ENCODE peak calls at places on chromosomes 3 and 15, in five cellular contexts. One of them, this sample, is unnamed.

GRCh38 chr15:52730163-52730562 is 51.0 kb upstream of the ATOSA start:
- DNase-seq in PC-9: peak
- DNase-seq in foreskin fibroblast: peak
- DNase-seq in CD8-positive, alpha-beta T cell: peak
- DNase-seq in astrocyte of the hippocampus: no peak
- DNase-seq in this sample: peak

GRCh38 chr3:118472586-118472985 is 562.1 kb downstream of the IGSF11 start:
- DNase-seq in astrocyte of the hippocampus: peak
- DNase-seq in foreskin fibroblast: no peak
- DNase-seq in PC-9: peak
- DNase-seq in CD8-positive, alpha-beta T cell: no peak
- DNase-seq in this sample: peak

GRCh38 chr15:41511331-41512077 is 2.1 kb downstream of the LTK start:
- DNase-seq in CD8-positive, alpha-beta T cell: no peak
- DNase-seq in foreskin fibroblast: no peak
- DNase-seq in PC-9: no peak
- DNase-seq in astrocyte of the hippocampus: no peak
- DNase-seq in this sample: peak

GRCh38 chr15:63889831-63890230 is 56.1 kb upstream of the HERC1 start:
- DNase-seq in foreskin fibroblast: no peak
- DNase-seq in PC-9: no peak
- DNase-seq in astrocyte of the hippocampus: no peak
- DNase-seq in CD8-positive, alpha-beta T cell: no peak
- DNase-seq in this sample: no peak

GRCh38 chr3:48851407-48851806 is 3.7 kb upstream of the PRKAR2A start:
- DNase-seq in foreskin fibroblast: peak
- DNase-seq in CD8-positive, alpha-beta T cell: no peak
- DNase-seq in PC-9: no peak
- DNase-seq in astrocyte of the hippocampus: peak
- DNase-seq in this sample: no peak

GRCh38 chr3:61687663-61688306 is 126.4 kb downstream of the PTPRG start:
- DNase-seq in CD8-positive, alpha-beta T cell: no peak
- DNase-seq in astrocyte of the hippocampus: no peak
- DNase-seq in PC-9: no peak
- DNase-seq in foreskin fibroblast: no peak
- DNase-seq in this sample: no peak

GRCh38 chr3:52507359-52507758 is 12.2 kb downstream of the STAB1 start:
- DNase-seq in foreskin fibroblast: peak
- DNase-seq in astrocyte of the hippocampus: peak
- DNase-seq in PC-9: peak
- DNase-seq in CD8-positive, alpha-beta T cell: no peak
- DNase-seq in this sample: no peak

GRCh38 chr3:150874666-150875219 is 30.5 kb downstream of the MINDY4B start:
- DNase-seq in PC-9: no peak
- DNase-seq in foreskin fibroblast: no peak
- DNase-seq in CD8-positive, alpha-beta T cell: no peak
- DNase-seq in astrocyte of the hippocampus: no peak
- DNase-seq in this sample: no peak

GRCh38 chr3:182909318-182910040 is 70.9 kb downstream of the DCUN1D1 start:
- DNase-seq in astrocyte of the hippocampus: peak
- DNase-seq in CD8-positive, alpha-beta T cell: no peak
- DNase-seq in PC-9: no peak
- DNase-seq in foreskin fibroblast: no peak
- DNase-seq in this sample: peak

GRCh38 chr15:69758291-69758771 is 305.7 kb downstream of the RPLP1 start:
- DNase-seq in astrocyte of the hippocampus: peak
- DNase-seq in foreskin fibroblast: peak
- DNase-seq in CD8-positive, alpha-beta T cell: peak
- DNase-seq in PC-9: peak
- DNase-seq in this sample: no peak

GRCh38 chr3:55686720-55687254 is 199.7 kb upstream of the WNT5A start:
- DNase-seq in CD8-positive, alpha-beta T cell: no peak
- DNase-seq in PC-9: no peak
- DNase-seq in foreskin fibroblast: no peak
- DNase-seq in astrocyte of the hippocampus: peak
- DNase-seq in this sample: no peak

GRCh38 chr15:51299187-51300015 is 39.0 kb downstream of the CYP19A1 start:
- DNase-seq in PC-9: no peak
- DNase-seq in foreskin fibroblast: no peak
- DNase-seq in CD8-positive, alpha-beta T cell: no peak
- DNase-seq in astrocyte of the hippocampus: no peak
- DNase-seq in this sample: no peak

GRCh38 chr3:194879991-194880939 is 194.6 kb downstream of the FAM43A start:
- DNase-seq in foreskin fibroblast: peak
- DNase-seq in astrocyte of the hippocampus: peak
- DNase-seq in CD8-positive, alpha-beta T cell: no peak
- DNase-seq in PC-9: no peak
- DNase-seq in this sample: no peak

GRCh38 chr3:127697531-127698240 is 24.9 kb downstream of the ABTB1 start:
- DNase-seq in astrocyte of the hippocampus: peak
- DNase-seq in CD8-positive, alpha-beta T cell: no peak
- DNase-seq in foreskin fibroblast: peak
- DNase-seq in PC-9: peak
- DNase-seq in this sample: peak

GRCh38 chr15:95262866-95263564 is 1031.7 kb downstream of the MCTP2 start:
- DNase-seq in foreskin fibroblast: peak
- DNase-seq in CD8-positive, alpha-beta T cell: no peak
- DNase-seq in astrocyte of the hippocampus: peak
- DNase-seq in PC-9: no peak
- DNase-seq in this sample: no peak

GRCh38 chr3:141052570-141053069 is 1.5 kb downstream of the SPSB4 start:
- DNase-seq in foreskin fibroblast: no peak
- DNase-seq in PC-9: no peak
- DNase-seq in CD8-positive, alpha-beta T cell: no peak
- DNase-seq in astrocyte of the hippocampus: peak
- DNase-seq in this sample: no peak

GRCh38 chr3:73225161-73225861 is 163.9 kb downstream of the EBLN2 start:
- DNase-seq in PC-9: no peak
- DNase-seq in CD8-positive, alpha-beta T cell: no peak
- DNase-seq in astrocyte of the hippocampus: no peak
- DNase-seq in foreskin fibroblast: no peak
- DNase-seq in this sample: no peak

GRCh38 chr3:50317303-50317702 is 5.2 kb downstream of the HYAL2 start:
- DNase-seq in foreskin fibroblast: no peak
- DNase-seq in CD8-positive, alpha-beta T cell: no peak
- DNase-seq in PC-9: peak
- DNase-seq in astrocyte of the hippocampus: no peak
- DNase-seq in this sample: no peak

GRCh38 chr3:119099785-119100184 is 46.2 kb upstream of the TEX55 start:
- DNase-seq in foreskin fibroblast: no peak
- DNase-seq in PC-9: no peak
- DNase-seq in CD8-positive, alpha-beta T cell: no peak
- DNase-seq in astrocyte of the hippocampus: no peak
- DNase-seq in this sample: no peak

GRCh38 chr15:81054236-81054635 is 53.5 kb downstream of the TLNRD1 start:
- DNase-seq in astrocyte of the hippocampus: peak
- DNase-seq in foreskin fibroblast: peak
- DNase-seq in PC-9: no peak
- DNase-seq in CD8-positive, alpha-beta T cell: no peak
- DNase-seq in this sample: no peak

GRCh38 chr3:30629736-30630135 is 23.3 kb downstream of the TGFBR2 start:
- DNase-seq in astrocyte of the hippocampus: no peak
- DNase-seq in PC-9: no peak
- DNase-seq in foreskin fibroblast: no peak
- DNase-seq in CD8-positive, alpha-beta T cell: no peak
- DNase-seq in this sample: no peak

GRCh38 chr15:78392430-78392829 is 45.6 kb upstream of the IREB2 start:
- DNase-seq in PC-9: no peak
- DNase-seq in CD8-positive, alpha-beta T cell: no peak
- DNase-seq in astrocyte of the hippocampus: no peak
- DNase-seq in foreskin fibroblast: no peak
- DNase-seq in this sample: no peak

GRCh38 chr3:24829011-24829581 is 334.4 kb upstream of the THRB start:
- DNase-seq in foreskin fibroblast: no peak
- DNase-seq in astrocyte of the hippocampus: peak
- DNase-seq in PC-9: no peak
- DNase-seq in CD8-positive, alpha-beta T cell: no peak
- DNase-seq in this sample: peak

GRCh38 chr15:56273724-56274123 is 30.0 kb upstream of the RFX7 start:
- DNase-seq in foreskin fibroblast: no peak
- DNase-seq in PC-9: no peak
- DNase-seq in CD8-positive, alpha-beta T cell: no peak
- DNase-seq in astrocyte of the hippocampus: no peak
- DNase-seq in this sample: no peak

GRCh38 chr15:75213212-75213767 is 11.6 kb downstream of the C15orf39 start:
- DNase-seq in foreskin fibroblast: no peak
- DNase-seq in astrocyte of the hippocampus: no peak
- DNase-seq in PC-9: no peak
- DNase-seq in CD8-positive, alpha-beta T cell: no peak
- DNase-seq in this sample: no peak

GRCh38 chr3:139916271-139916670 is 18.7 kb upstream of the CLSTN2 start:
- DNase-seq in PC-9: no peak
- DNase-seq in foreskin fibroblast: no peak
- DNase-seq in CD8-positive, alpha-beta T cell: no peak
- DNase-seq in astrocyte of the hippocampus: no peak
- DNase-seq in this sample: no peak

GRCh38 chr3:127456471-127457093 is 134.0 kb downstream of the TPRA1 start:
- DNase-seq in astrocyte of the hippocampus: peak
- DNase-seq in PC-9: peak
- DNase-seq in CD8-positive, alpha-beta T cell: no peak
- DNase-seq in foreskin fibroblast: peak
- DNase-seq in this sample: no peak

GRCh38 chr15:35477853-35478252 is 68.1 kb downstream of the DPH6 start:
- DNase-seq in foreskin fibroblast: no peak
- DNase-seq in PC-9: no peak
- DNase-seq in astrocyte of the hippocampus: no peak
- DNase-seq in CD8-positive, alpha-beta T cell: no peak
- DNase-seq in this sample: no peak

GRCh38 chr3:105656607-105657504 is 212.0 kb downstream of the CBLB start:
- DNase-seq in astrocyte of the hippocampus: no peak
- DNase-seq in PC-9: no peak
- DNase-seq in CD8-positive, alpha-beta T cell: no peak
- DNase-seq in foreskin fibroblast: no peak
- DNase-seq in this sample: no peak

GRCh38 chr3:178385280-178385952 is 150.8 kb upstream of the KCNMB2 start:
- DNase-seq in astrocyte of the hippocampus: peak
- DNase-seq in foreskin fibroblast: no peak
- DNase-seq in CD8-positive, alpha-beta T cell: no peak
- DNase-seq in PC-9: peak
- DNase-seq in this sample: peak

GRCh38 chr3:144590854-144591253 is 619.2 kb downstream of the DIPK2A start:
- DNase-seq in astrocyte of the hippocampus: peak
- DNase-seq in CD8-positive, alpha-beta T cell: no peak
- DNase-seq in foreskin fibroblast: peak
- DNase-seq in PC-9: no peak
- DNase-seq in this sample: no peak

GRCh38 chr3:127161236-127161635 is 31.7 kb upstream of the PRR23E start:
- DNase-seq in foreskin fibroblast: no peak
- DNase-seq in astrocyte of the hippocampus: no peak
- DNase-seq in PC-9: no peak
- DNase-seq in CD8-positive, alpha-beta T cell: no peak
- DNase-seq in this sample: no peak

GRCh38 chr3:5766848-5767247 is 579.3 kb downstream of the EDEM1 start:
- DNase-seq in PC-9: no peak
- DNase-seq in astrocyte of the hippocampus: no peak
- DNase-seq in foreskin fibroblast: no peak
- DNase-seq in CD8-positive, alpha-beta T cell: no peak
- DNase-seq in this sample: no peak

GRCh38 chr3:43285644-43286043 is 696 bp upstream of the SNRK start:
- DNase-seq in foreskin fibroblast: no peak
- DNase-seq in CD8-positive, alpha-beta T cell: no peak
- DNase-seq in astrocyte of the hippocampus: no peak
- DNase-seq in PC-9: no peak
- DNase-seq in this sample: no peak

GRCh38 chr15:76327191-76328105 is 9.1 kb upstream of the ISL2 start:
- DNase-seq in astrocyte of the hippocampus: no peak
- DNase-seq in foreskin fibroblast: peak
- DNase-seq in PC-9: no peak
- DNase-seq in CD8-positive, alpha-beta T cell: no peak
- DNase-seq in this sample: no peak

GRCh38 chr3:178367817-178368617 is 168.2 kb upstream of the KCNMB2 start:
- DNase-seq in foreskin fibroblast: no peak
- DNase-seq in PC-9: no peak
- DNase-seq in astrocyte of the hippocampus: peak
- DNase-seq in CD8-positive, alpha-beta T cell: no peak
- DNase-seq in this sample: no peak

GRCh38 chr3:85875589-85875988 is 916.8 kb downstream of the CADM2 start:
- DNase-seq in PC-9: no peak
- DNase-seq in astrocyte of the hippocampus: no peak
- DNase-seq in foreskin fibroblast: no peak
- DNase-seq in CD8-positive, alpha-beta T cell: no peak
- DNase-seq in this sample: no peak

This sample was measured in GM13976.